ENCODE peak calls at places on chromosome 20, in eight cellular contexts. A, G, J, M, H, C, O and B are unnamed samples.

GRCh38 chr20:45592574-45593189 is 13.6 kb upstream of the WFDC8 start:
- DNase-seq in A (peak), G (peak), J (peak), M (no peak), H (no peak), C (no peak), O (peak), B (no peak)

GRCh38 chr20:63404129-63405085 is 43.3 kb upstream of the CHRNA4 start:
- DNase-seq in A (no peak), G (no peak), J (no peak), M (no peak), H (no peak), C (no peak), O (no peak), B (no peak)

GRCh38 chr20:4159765-4160490 is 144.6 kb upstream of the RNF24 start:
- DNase-seq in A (no peak), G (no peak), J (no peak), M (no peak), H (no peak), C (no peak), O (no peak), B (no peak)

GRCh38 chr20:35702824-35703695 is 3.9 kb downstream of the ROMO1 start:
- DNase-seq in A (no peak), G (no peak), J (no peak), M (no peak), H (no peak), C (no peak), O (no peak), B (no peak)

GRCh38 chr20:48689388-48689787 is 138.4 kb downstream of the PREX1 start:
- DNase-seq in A (no peak), G (no peak), J (no peak), M (no peak), H (no peak), C (no peak), O (no peak), B (no peak)

GRCh38 chr20:4820833-4821518 is 99.3 kb downstream of the PRND start:
- DNase-seq in A (no peak), G (no peak), J (peak), M (no peak), H (no peak), C (no peak), O (peak), B (no peak)

GRCh38 chr20:51450221-51450712 is 92.3 kb downstream of the NFATC2 start:
- DNase-seq in A (no peak), G (no peak), J (no peak), M (no peak), H (no peak), C (no peak), O (no peak), B (no peak)

GRCh38 chr20:63520939-63521601 is 505 bp downstream of the PPDPF start:
- DNase-seq in A (peak), G (peak), J (peak), M (no peak), H (peak), C (no peak), O (no peak), B (peak)

GRCh38 chr20:59207742-59208357 is 44.2 kb downstream of the ZNF831 start:
- DNase-seq in A (peak), G (peak), J (no peak), M (no peak), H (peak), C (no peak), O (no peak), B (peak)

GRCh38 chr20:5658897-5659296 is 91.3 kb upstream of the SHLD1 start:
- DNase-seq in A (peak), G (peak), J (peak), M (peak), H (no peak), C (peak), O (no peak), B (peak)

GRCh38 chr20:29687438-29687837 is 1570.0 kb upstream of the DEFB115 start:
- DNase-seq in A (no peak), G (no peak), J (no peak), M (no peak), H (no peak), C (no peak), O (no peak), B (no peak)

GRCh38 chr20:39563406-39563805 is 601.3 kb downstream of the DHX35 start:
- DNase-seq in A (no peak), G (no peak), J (no peak), M (no peak), H (no peak), C (no peak), O (no peak), B (no peak)

GRCh38 chr20:47780990-47781389 is 4.3 kb downstream of the SULF2 start:
- DNase-seq in A (no peak), G (no peak), J (no peak), M (no peak), H (no peak), C (no peak), O (no peak), B (no peak)

GRCh38 chr20:16205505-16205904 is 367.7 kb downstream of the KIF16B start:
- DNase-seq in A (no peak), G (no peak), J (no peak), M (no peak), H (no peak), C (no peak), O (no peak), B (no peak)

GRCh38 chr20:42740191-42740870 is 449.4 kb downstream of the PTPRT start:
- DNase-seq in A (no peak), G (no peak), J (no peak), M (no peak), H (no peak), C (no peak), O (no peak), B (peak)

GRCh38 chr20:59253779-59254319 is 46.6 kb upstream of the EDN3 start:
- DNase-seq in A (no peak), G (no peak), J (no peak), M (no peak), H (no peak), C (no peak), O (no peak), B (no peak)

GRCh38 chr20:41900292-41900691 is 282.1 kb upstream of the CHD6 start:
- DNase-seq in A (no peak), G (no peak), J (no peak), M (no peak), H (no peak), C (no peak), O (no peak), B (no peak)

GRCh38 chr20:21099653-21100589 is 6.2 kb downstream of the LINC00237 start:
- DNase-seq in A (peak), G (peak), J (no peak), M (no peak), H (peak), C (no peak), O (no peak), B (no peak)

GRCh38 chr20:23136893-23137745 is 51.0 kb upstream of the CD93 start:
- DNase-seq in A (no peak), G (no peak), J (no peak), M (peak), H (no peak), C (no peak), O (no peak), B (no peak)

GRCh38 chr20:52291109-52291508 is 99.5 kb upstream of the ZFP64 start:
- DNase-seq in A (no peak), G (peak), J (no peak), M (no peak), H (no peak), C (no peak), O (no peak), B (no peak)

GRCh38 chr20:208937-209566 is 18.0 kb upstream of the DEFB129 start:
- DNase-seq in A (peak), G (no peak), J (peak), M (no peak), H (no peak), C (no peak), O (peak), B (no peak)

GRCh38 chr20:19583532-19584175 is 174.4 kb upstream of the RIN2 start:
- DNase-seq in A (peak), G (peak), J (peak), M (peak), H (peak), C (peak), O (no peak), B (peak)

GRCh38 chr20:54219751-54220426 is 12.0 kb downstream of the PFDN4 start:
- DNase-seq in A (peak), G (no peak), J (peak), M (no peak), H (no peak), C (no peak), O (no peak), B (no peak)

GRCh38 chr20:31967830-31968249 is at the start of gene XKR7:
- DNase-seq in A (no peak), G (peak), J (no peak), M (no peak), H (peak), C (no peak), O (no peak), B (no peak)

GRCh38 chr20:32742322-32743236 is 688 bp downstream of the COMMD7 start:
- DNase-seq in A (peak), G (no peak), J (no peak), M (no peak), H (no peak), C (no peak), O (no peak), B (no peak)

GRCh38 chr20:237479-237878 is 10.4 kb downstream of the DEFB129 start:
- DNase-seq in A (no peak), G (no peak), J (no peak), M (no peak), H (no peak), C (no peak), O (no peak), B (no peak)

GRCh38 chr20:3563548-3564177 is 92.8 kb downstream of the ATRN start:
- DNase-seq in A (peak), G (no peak), J (peak), M (no peak), H (no peak), C (no peak), O (peak), B (no peak)

GRCh38 chr20:54067606-54068174 is 2.7 kb downstream of the BCAS1 start:
- DNase-seq in A (peak), G (no peak), J (no peak), M (no peak), H (no peak), C (no peak), O (no peak), B (peak)

GRCh38 chr20:23100021-23100753 is 14.1 kb upstream of the CD93 start:
- DNase-seq in A (no peak), G (no peak), J (no peak), M (no peak), H (no peak), C (no peak), O (no peak), B (no peak)

GRCh38 chr20:50724851-50725721 is 6.3 kb upstream of the PARD6B start:
- DNase-seq in A (peak), G (peak), J (peak), M (peak), H (peak), C (peak), O (peak), B (peak)

GRCh38 chr20:39795401-39796272 is 833.5 kb downstream of the DHX35 start:
- DNase-seq in A (no peak), G (no peak), J (no peak), M (no peak), H (no peak), C (no peak), O (no peak), B (peak)

GRCh38 chr20:32483351-32484220 is 101.5 kb downstream of the NOL4L start:
- DNase-seq in A (peak), G (peak), J (peak), M (no peak), H (peak), C (no peak), O (no peak), B (peak)

GRCh38 chr20:17617868-17618672 is 48.2 kb downstream of the DSTN start:
- DNase-seq in A (no peak), G (no peak), J (no peak), M (peak), H (peak), C (no peak), O (no peak), B (peak)

GRCh38 chr20:43843096-43843964 is 71.3 kb upstream of the TOX2 start:
- DNase-seq in A (no peak), G (no peak), J (peak), M (no peak), H (no peak), C (no peak), O (peak), B (no peak)
- TF ChIP-seq CTCF in A (no peak), G (no peak), J (no peak), M (no peak), H (no peak), C (no peak), O (no peak), B (no peak)

GRCh38 chr20:1368448-1369199 is 24.2 kb downstream of the FKBP1A start:
- DNase-seq in A (no peak), G (no peak), J (no peak), M (no peak), H (no peak), C (no peak), O (no peak), B (no peak)
- TF ChIP-seq CTCF in A (no peak), G (no peak), J (peak), M (no peak), H (no peak), C (no peak), O (no peak), B (no peak)

GRCh38 chr20:56363491-56363890 is 4.7 kb downstream of the FAM210B start:
- DNase-seq in A (no peak), G (no peak), J (no peak), M (no peak), H (no peak), C (no peak), O (no peak), B (no peak)

GRCh38 chr20:56360899-56361199 is 2.1 kb downstream of the FAM210B start:
- DNase-seq in A (no peak), G (no peak), J (no peak), M (no peak), H (peak), C (no peak), O (no peak), B (no peak)

GRCh38 chr20:56360133-56360898 is 1.5 kb downstream of the FAM210B start:
- DNase-seq in A (no peak), G (no peak), J (no peak), M (no peak), H (no peak), C (no peak), O (no peak), B (no peak)

GRCh38 chr20:56362833-56363413 is 4.1 kb downstream of the FAM210B start:
- DNase-seq in A (no peak), G (no peak), J (no peak), M (no peak), H (no peak), C (no peak), O (no peak), B (no peak)

DNA sequence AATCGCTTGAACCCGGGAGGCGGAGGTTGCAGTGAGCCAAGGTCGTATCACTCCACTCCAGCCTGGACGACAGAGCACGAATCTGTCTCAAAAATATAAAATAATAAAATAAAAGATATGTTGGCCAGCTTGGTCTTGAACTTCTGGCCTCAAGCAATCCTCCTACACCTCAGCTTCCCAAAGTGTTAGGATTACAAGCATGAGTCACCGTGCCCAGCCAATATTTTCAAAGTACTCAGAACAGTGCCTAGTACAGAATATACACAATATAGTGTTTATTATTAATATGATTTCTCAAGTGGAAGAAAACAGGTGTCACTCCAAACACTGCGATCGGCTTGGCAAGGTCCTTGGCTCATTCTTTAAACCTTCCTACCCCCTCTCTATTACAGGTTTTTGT is 3.1 kb downstream of the FAM210B start:
- DNase-seq in A (no peak), G (no peak), J (no peak), M (no peak), H (no peak), C (no peak), O (no peak), B (no peak)
- TF ChIP-seq CTCF in A (no peak), G (no peak), J (no peak), M (no peak), H (no peak), C (no peak), O (no peak), B (no peak)

DNA sequence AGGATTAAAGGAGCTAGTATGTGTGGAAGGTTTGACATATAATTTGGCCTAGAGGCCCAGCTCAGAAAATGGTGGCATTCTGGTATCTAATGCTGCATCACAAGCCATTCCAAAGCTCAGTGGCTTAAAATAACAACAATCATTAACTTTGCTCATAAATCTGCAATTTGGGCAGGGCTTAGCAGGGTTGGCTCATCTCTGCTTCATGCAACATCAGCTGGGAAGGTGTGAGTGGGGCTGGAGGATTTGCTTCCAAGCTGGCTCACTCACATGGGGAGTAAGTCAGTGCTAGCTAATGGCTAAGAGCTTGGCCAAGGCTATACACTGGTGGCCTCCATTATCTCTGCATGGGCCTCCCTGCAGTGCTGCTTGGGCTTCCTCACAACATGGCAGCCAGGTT is 48.0 kb upstream of the STK35 start:
- DNase-seq in A (no peak), G (no peak), J (no peak), M (no peak), H (no peak), C (no peak), O (no peak), B (no peak)
- TF ChIP-seq CTCF in A (no peak), G (no peak), J (no peak), M (no peak), H (no peak), C (no peak), O (no peak), B (no peak)